ENCODE peak calls at places on chromosomes 6 and 20, in nine cellular contexts. One of them, this sample, is unnamed.

GRCh38 chr6:43074847-43075741 is 1.0 kb upstream of the PTK7 start:
- DNase-seq in foreskin keratinocyte: no peak
- DNase-seq in neural progenitor cell: no peak
- DNase-seq in breast epithelium: no peak
- DNase-seq in endodermal cell: peak; percentile 72
- DNase-seq in lower lobe of right lung: no peak
- DNase-seq in MM.1S: no peak
- DNase-seq in PC-3: no peak
- DNase-seq in fibroblast of lung: peak; percentile 57
- DNase-seq in this sample: no peak

GRCh38 chr20:22770240-22770800 is 185.9 kb upstream of the FOXA2 start:
- DNase-seq in foreskin keratinocyte: no peak
- DNase-seq in neural progenitor cell: no peak
- DNase-seq in breast epithelium: no peak
- DNase-seq in endodermal cell: no peak
- DNase-seq in lower lobe of right lung: no peak
- DNase-seq in MM.1S: no peak
- DNase-seq in PC-3: no peak
- DNase-seq in fibroblast of lung: no peak
- DNase-seq in this sample: no peak

GRCh38 chr6:33994198-33995045 is 151.5 kb downstream of the GRM4 start:
- DNase-seq in foreskin keratinocyte: no peak
- DNase-seq in neural progenitor cell: no peak
- DNase-seq in breast epithelium: peak; percentile 20
- DNase-seq in endodermal cell: peak; percentile 41
- DNase-seq in lower lobe of right lung: no peak
- DNase-seq in MM.1S: no peak
- DNase-seq in PC-3: no peak
- DNase-seq in fibroblast of lung: no peak
- DNase-seq in this sample: no peak

GRCh38 chr6:168650686-168651085 is 209.7 kb downstream of the SMOC2 start:
- DNase-seq in foreskin keratinocyte: no peak
- DNase-seq in neural progenitor cell: no peak
- DNase-seq in breast epithelium: no peak
- DNase-seq in endodermal cell: no peak
- DNase-seq in lower lobe of right lung: peak; percentile 70
- DNase-seq in MM.1S: no peak
- DNase-seq in PC-3: no peak
- DNase-seq in fibroblast of lung: no peak
- DNase-seq in this sample: no peak

GRCh38 chr20:57693002-57693582 is 16.7 kb downstream of the PMEPA1 start:
- DNase-seq in foreskin keratinocyte: peak; percentile 99
- DNase-seq in neural progenitor cell: no peak
- DNase-seq in breast epithelium: peak; percentile 77
- DNase-seq in endodermal cell: peak; percentile 79
- DNase-seq in lower lobe of right lung: peak; percentile 68
- DNase-seq in MM.1S: no peak
- DNase-seq in PC-3: peak; percentile 100
- DNase-seq in fibroblast of lung: peak; percentile 85
- DNase-seq in this sample: no peak

GRCh38 chr6:132669690-132670291 is 10.8 kb upstream of the TAAR1 start:
- DNase-seq in foreskin keratinocyte: no peak
- DNase-seq in neural progenitor cell: peak; percentile 23
- DNase-seq in breast epithelium: no peak
- DNase-seq in endodermal cell: no peak
- DNase-seq in lower lobe of right lung: no peak
- DNase-seq in MM.1S: peak; percentile 56
- DNase-seq in PC-3: peak; percentile 64
- DNase-seq in fibroblast of lung: peak; percentile 38
- DNase-seq in this sample: no peak

GRCh38 chr20:60001027-60001567 is 42.9 kb downstream of the CDH26 start:
- DNase-seq in foreskin keratinocyte: no peak
- DNase-seq in neural progenitor cell: no peak
- DNase-seq in breast epithelium: no peak
- DNase-seq in endodermal cell: no peak
- DNase-seq in lower lobe of right lung: no peak
- DNase-seq in MM.1S: no peak
- DNase-seq in PC-3: peak; percentile 12
- DNase-seq in fibroblast of lung: no peak
- DNase-seq in this sample: no peak

GRCh38 chr6:136592930-136593673 is 42.9 kb upstream of the MAP7 start:
- DNase-seq in foreskin keratinocyte: peak; percentile 14
- DNase-seq in neural progenitor cell: no peak
- DNase-seq in breast epithelium: no peak
- DNase-seq in endodermal cell: no peak
- DNase-seq in lower lobe of right lung: no peak
- DNase-seq in MM.1S: no peak
- DNase-seq in PC-3: no peak
- DNase-seq in fibroblast of lung: peak; percentile 71
- DNase-seq in this sample: no peak

GRCh38 chr6:52647199-52647598 is 23.7 kb upstream of the TMEM14A start:
- DNase-seq in foreskin keratinocyte: no peak
- DNase-seq in neural progenitor cell: no peak
- DNase-seq in breast epithelium: no peak
- DNase-seq in endodermal cell: no peak
- DNase-seq in lower lobe of right lung: no peak
- DNase-seq in MM.1S: no peak
- DNase-seq in PC-3: peak; percentile 25
- DNase-seq in fibroblast of lung: peak; percentile 30
- DNase-seq in this sample: no peak

GRCh38 chr6:116779569-116780164 is 14.1 kb upstream of the FAM162B start:
- DNase-seq in foreskin keratinocyte: no peak
- DNase-seq in neural progenitor cell: peak; percentile 72
- DNase-seq in breast epithelium: no peak
- DNase-seq in endodermal cell: no peak
- DNase-seq in lower lobe of right lung: no peak
- DNase-seq in MM.1S: peak; percentile 50
- DNase-seq in PC-3: peak; percentile 67
- DNase-seq in fibroblast of lung: peak; percentile 21
- DNase-seq in this sample: no peak

GRCh38 chr6:13044390-13044789 is 283.9 kb downstream of the TBC1D7 start:
- DNase-seq in foreskin keratinocyte: peak; percentile 49
- DNase-seq in neural progenitor cell: no peak
- DNase-seq in breast epithelium: no peak
- DNase-seq in endodermal cell: peak; percentile 75
- DNase-seq in lower lobe of right lung: no peak
- DNase-seq in MM.1S: no peak
- DNase-seq in PC-3: no peak
- DNase-seq in fibroblast of lung: peak; percentile 62
- DNase-seq in this sample: no peak

GRCh38 chr20:1694672-1695071 is 37.1 kb upstream of the SIRPG start:
- DNase-seq in foreskin keratinocyte: no peak
- DNase-seq in neural progenitor cell: no peak
- DNase-seq in breast epithelium: no peak
- DNase-seq in endodermal cell: no peak
- DNase-seq in lower lobe of right lung: no peak
- DNase-seq in MM.1S: no peak
- DNase-seq in PC-3: no peak
- DNase-seq in fibroblast of lung: no peak
- DNase-seq in this sample: no peak

GRCh38 chr6:1485678-1486077 is 96.3 kb downstream of the FOXF2 start:
- DNase-seq in foreskin keratinocyte: peak; percentile 73
- DNase-seq in neural progenitor cell: no peak
- DNase-seq in breast epithelium: no peak
- DNase-seq in endodermal cell: no peak
- DNase-seq in lower lobe of right lung: no peak
- DNase-seq in MM.1S: no peak
- DNase-seq in PC-3: peak; percentile 94
- DNase-seq in fibroblast of lung: peak; percentile 88
- DNase-seq in this sample: no peak

GRCh38 chr6:99416892-99417767 is 8.0 kb downstream of the PNISR start:
- DNase-seq in foreskin keratinocyte: no peak
- DNase-seq in neural progenitor cell: no peak
- DNase-seq in breast epithelium: no peak
- DNase-seq in endodermal cell: no peak
- DNase-seq in lower lobe of right lung: no peak
- DNase-seq in MM.1S: no peak
- DNase-seq in PC-3: no peak
- DNase-seq in fibroblast of lung: no peak
- DNase-seq in this sample: no peak

GRCh38 chr6:68760486-68760885 is 125.4 kb downstream of the ADGRB3 start:
- DNase-seq in foreskin keratinocyte: no peak
- DNase-seq in neural progenitor cell: no peak
- DNase-seq in breast epithelium: no peak
- DNase-seq in endodermal cell: no peak
- DNase-seq in lower lobe of right lung: no peak
- DNase-seq in MM.1S: no peak
- DNase-seq in PC-3: no peak
- DNase-seq in fibroblast of lung: no peak
- DNase-seq in this sample: no peak

GRCh38 chr6:150541587-150541986 is 58.1 kb upstream of the PLEKHG1 start:
- DNase-seq in foreskin keratinocyte: no peak
- DNase-seq in neural progenitor cell: no peak
- DNase-seq in breast epithelium: no peak
- DNase-seq in endodermal cell: no peak
- DNase-seq in lower lobe of right lung: no peak
- DNase-seq in MM.1S: no peak
- DNase-seq in PC-3: no peak
- DNase-seq in fibroblast of lung: no peak
- DNase-seq in this sample: no peak

DNA sequence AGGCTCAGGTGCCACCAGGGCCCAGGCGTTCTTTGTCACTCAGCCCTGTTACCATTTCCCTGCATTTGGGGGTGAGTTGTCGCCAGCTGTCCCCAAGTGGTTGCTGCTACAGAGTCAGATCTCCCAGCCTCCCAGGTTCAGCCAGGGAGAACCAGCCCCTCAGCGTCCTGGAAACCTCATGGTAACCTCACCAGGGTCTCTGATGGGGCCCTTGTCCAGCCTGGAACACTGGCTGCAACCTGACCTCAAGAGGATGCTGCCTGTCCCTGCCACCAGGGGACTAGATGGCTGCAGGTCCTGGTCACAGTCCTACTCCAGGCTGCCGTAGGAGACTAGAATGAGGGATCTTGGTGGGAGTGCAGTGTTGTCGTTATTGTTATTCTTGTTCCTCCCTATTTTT is 228.3 kb upstream of the PDE10A start:
- DNase-seq in foreskin keratinocyte: no peak
- DNase-seq in neural progenitor cell: no peak
- DNase-seq in breast epithelium: no peak
- DNase-seq in endodermal cell: peak; percentile 68
- DNase-seq in lower lobe of right lung: no peak
- DNase-seq in MM.1S: no peak
- DNase-seq in PC-3: no peak
- DNase-seq in fibroblast of lung: no peak
- DNase-seq in this sample: no peak
- H3K27ac ChIP-seq in foreskin keratinocyte: no peak overlapping the region
- H3K27ac ChIP-seq in neural progenitor cell: no peak overlapping the region
- H3K27ac ChIP-seq in breast epithelium: no peak overlapping the region
- H3K27ac ChIP-seq in endodermal cell: no peak overlapping the region
- H3K27ac ChIP-seq in lower lobe of right lung: no peak overlapping the region
- H3K27ac ChIP-seq in MM.1S: no peak overlapping the region
- H3K27ac ChIP-seq in PC-3: no peak overlapping the region
- H3K27ac ChIP-seq in fibroblast of lung: no peak overlapping the region
- H3K27ac ChIP-seq in this sample: no peak overlapping the region

GRCh38 chr6:35318200-35318844 is 20.7 kb downstream of the DEF6 start:
- DNase-seq in foreskin keratinocyte: no peak
- DNase-seq in neural progenitor cell: peak; percentile 97
- DNase-seq in breast epithelium: no peak
- DNase-seq in endodermal cell: peak; percentile 99
- DNase-seq in lower lobe of right lung: peak; percentile 77
- DNase-seq in MM.1S: no peak
- DNase-seq in PC-3: peak; percentile 88
- DNase-seq in fibroblast of lung: peak; percentile 82
- DNase-seq in this sample: peak; percentile 96
- TF ChIP-seq CTCF in foreskin keratinocyte: peak; percentile 40
- TF ChIP-seq CTCF in neural progenitor cell: no peak
- TF ChIP-seq CTCF in breast epithelium: no peak
- TF ChIP-seq CTCF in endodermal cell: no peak
- TF ChIP-seq CTCF in lower lobe of right lung: no peak
- TF ChIP-seq CTCF in MM.1S: no peak
- TF ChIP-seq CTCF in PC-3: no peak
- TF ChIP-seq CTCF in fibroblast of lung: no peak
- TF ChIP-seq CTCF in this sample: no peak

GRCh38 chr6:24899647-24900325 is 36.0 kb downstream of the RIPOR2 start:
- DNase-seq in foreskin keratinocyte: no peak
- DNase-seq in neural progenitor cell: no peak
- DNase-seq in breast epithelium: no peak
- DNase-seq in endodermal cell: no peak
- DNase-seq in lower lobe of right lung: no peak
- DNase-seq in MM.1S: no peak
- DNase-seq in PC-3: no peak
- DNase-seq in fibroblast of lung: peak; percentile 57
- DNase-seq in this sample: no peak

GRCh38 chr6:24900917-24901697 is 34.7 kb downstream of the RIPOR2 start:
- DNase-seq in foreskin keratinocyte: no peak
- DNase-seq in neural progenitor cell: no peak
- DNase-seq in breast epithelium: no peak
- DNase-seq in endodermal cell: no peak
- DNase-seq in lower lobe of right lung: no peak
- DNase-seq in MM.1S: no peak
- DNase-seq in PC-3: no peak
- DNase-seq in fibroblast of lung: no peak
- DNase-seq in this sample: no peak

GRCh38 chr6:24893342-24893850 is 42.4 kb downstream of the RIPOR2 start:
- DNase-seq in foreskin keratinocyte: no peak
- DNase-seq in neural progenitor cell: no peak
- DNase-seq in breast epithelium: no peak
- DNase-seq in endodermal cell: no peak
- DNase-seq in lower lobe of right lung: no peak
- DNase-seq in MM.1S: no peak
- DNase-seq in PC-3: no peak
- DNase-seq in fibroblast of lung: no peak
- DNase-seq in this sample: no peak

GRCh38 chr6:24898607-24899133 is 37.1 kb downstream of the RIPOR2 start:
- DNase-seq in foreskin keratinocyte: no peak
- DNase-seq in neural progenitor cell: no peak
- DNase-seq in breast epithelium: no peak
- DNase-seq in endodermal cell: no peak
- DNase-seq in lower lobe of right lung: no peak
- DNase-seq in MM.1S: no peak
- DNase-seq in PC-3: no peak
- DNase-seq in fibroblast of lung: no peak
- DNase-seq in this sample: no peak

DNA sequence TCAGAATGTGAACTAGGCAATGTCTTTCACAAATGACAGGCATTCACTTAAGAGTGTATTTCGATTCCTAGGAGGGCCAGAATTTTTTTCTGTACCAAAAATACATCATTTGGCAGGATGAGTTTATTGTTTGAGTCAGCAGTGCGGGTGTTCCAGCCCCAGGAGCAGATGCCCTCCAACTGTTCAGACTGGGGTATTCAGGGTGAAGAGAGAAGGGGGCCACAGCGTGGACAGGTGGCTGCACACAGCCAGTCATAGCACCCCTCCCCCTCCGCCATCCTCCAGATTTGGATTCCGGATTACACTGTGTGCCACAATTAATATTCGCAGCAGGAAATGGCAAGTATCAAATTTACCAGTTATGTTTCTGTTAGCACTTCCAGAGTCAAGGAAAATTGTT is 38.6 kb downstream of the RIPOR2 start:
- DNase-seq in foreskin keratinocyte: no peak
- DNase-seq in neural progenitor cell: no peak
- DNase-seq in breast epithelium: no peak
- DNase-seq in endodermal cell: no peak
- DNase-seq in lower lobe of right lung: no peak
- DNase-seq in MM.1S: no peak
- DNase-seq in PC-3: no peak
- DNase-seq in fibroblast of lung: no peak
- DNase-seq in this sample: no peak
- H3K27ac ChIP-seq in foreskin keratinocyte: no peak overlapping the region
- H3K27ac ChIP-seq in neural progenitor cell: no peak overlapping the region
- H3K27ac ChIP-seq in breast epithelium: no peak overlapping the region
- H3K27ac ChIP-seq in endodermal cell: no peak overlapping the region
- H3K27ac ChIP-seq in lower lobe of right lung: no peak overlapping the region
- H3K27ac ChIP-seq in MM.1S: no peak overlapping the region
- H3K27ac ChIP-seq in PC-3: no peak overlapping the region
- H3K27ac ChIP-seq in fibroblast of lung: no peak overlapping the region
- H3K27ac ChIP-seq in this sample: no peak overlapping the region

GRCh38 chr20:35901678-35902544 is 52.4 kb downstream of the SCAND1 start:
- DNase-seq in foreskin keratinocyte: peak; percentile 59
- DNase-seq in neural progenitor cell: no peak
- DNase-seq in breast epithelium: no peak
- DNase-seq in endodermal cell: no peak
- DNase-seq in lower lobe of right lung: no peak
- DNase-seq in MM.1S: no peak
- DNase-seq in PC-3: peak; percentile 80
- DNase-seq in fibroblast of lung: peak; percentile 92
- DNase-seq in this sample: no peak
- TF ChIP-seq CTCF in foreskin keratinocyte: no peak
- TF ChIP-seq CTCF in neural progenitor cell: no peak
- TF ChIP-seq CTCF in breast epithelium: no peak
- TF ChIP-seq CTCF in endodermal cell: no peak
- TF ChIP-seq CTCF in lower lobe of right lung: no peak
- TF ChIP-seq CTCF in MM.1S: no peak
- TF ChIP-seq CTCF in PC-3: no peak
- TF ChIP-seq CTCF in fibroblast of lung: no peak
- TF ChIP-seq CTCF in this sample: no peak

This sample was measured in pancreas.